ENCODE peak calls at places on chromosomes 3 and 15, in nine cellular contexts. G is endodermal cell; K is activated CD4-positive, alpha-beta T cell treated with anti-CD3 and anti-CD28 coated beads for 24 hours; M is heart left ventricle; L is aorta; I is CD8-positive, alpha-beta memory T cell; U is ELF-1; Y is IMR-90; R is NCI-H524 treated with DMSO at 0.1 percent for 48 hours. C is an unnamed sample.

GRCh38 chr3:13051066-13051465 is 22.2 kb downstream of the IQSEC1 start:
- DNase-seq in M (no peak), U (peak), Y (no peak), K (no peak), R (no peak), L (no peak), I (no peak), G (peak), C (peak)

GRCh38 chr3:192802957-192803899 is 75.9 kb upstream of the FGF12 start:
- DNase-seq in Y (peak), G (no peak), K (no peak), U (peak), M (no peak), R (peak), I (no peak), L (no peak), C (peak)

GRCh38 chr15:99446565-99447496 is 119.0 kb upstream of the MEF2A start:
- DNase-seq in K (no peak), I (no peak), M (no peak), Y (no peak), G (peak), L (peak), R (peak), U (no peak), C (peak)

GRCh38 chr3:191070762-191071365 is 128.2 kb upstream of the OSTN start:
- DNase-seq in R (no peak), U (no peak), M (no peak), G (no peak), Y (peak), I (no peak), K (no peak), L (no peak), C (no peak)

GRCh38 chr15:41971089-41971892 is 1.1 kb downstream of the EHD4 start:
- DNase-seq in R (no peak), U (peak), Y (peak), K (peak), I (peak), G (peak), L (peak), M (peak), C (peak)

GRCh38 chr3:107899996-107900651 is 190.7 kb downstream of the CD47 start:
- DNase-seq in M (no peak), L (no peak), G (no peak), Y (peak), I (no peak), U (no peak), R (no peak), K (no peak), C (no peak)

GRCh38 chr3:8767667-8768363 is 1.6 kb downstream of the OXTR start:
- DNase-seq in Y (no peak), G (peak), K (peak), I (no peak), L (no peak), M (no peak), U (peak), R (peak), C (peak)

GRCh38 chr3:189316296-189317019 is 144.7 kb downstream of the TPRG1 start:
- DNase-seq in K (no peak), U (peak), L (no peak), G (peak), Y (no peak), R (peak), M (no peak), I (no peak), C (no peak)

GRCh38 chr3:20361000-20361399 is 175.0 kb upstream of the SGO1 start:
- DNase-seq in L (no peak), G (no peak), U (no peak), K (no peak), R (no peak), Y (no peak), I (no peak), M (no peak), C (no peak)

GRCh38 chr3:156474560-156475389 is 80.1 kb downstream of the SSR3 start:
- DNase-seq in K (no peak), I (no peak), R (no peak), Y (no peak), L (no peak), M (no peak), G (peak), U (peak), C (peak)

GRCh38 chr3:27357665-27358258 is 11.4 kb downstream of the NEK10 start:
- DNase-seq in K (peak), I (peak), R (no peak), U (peak), L (no peak), G (peak), Y (peak), M (peak), C (peak)

GRCh38 chr3:177332955-177333354 is 135.7 kb upstream of the TBL1XR1 start:
- DNase-seq in U (no peak), K (no peak), L (no peak), Y (no peak), G (no peak), I (no peak), R (no peak), M (no peak), C (no peak)

GRCh38 chr15:99434506-99435137 is 131.2 kb upstream of the MEF2A start:
- DNase-seq in L (peak), M (no peak), Y (no peak), G (peak), I (no peak), U (no peak), K (no peak), R (no peak), C (no peak)

GRCh38 chr3:15099364-15100098 is 583 bp upstream of the RBSN start:
- DNase-seq in Y (no peak), U (no peak), R (no peak), M (no peak), I (no peak), K (no peak), G (no peak), L (no peak), C (peak)

GRCh38 chr15:25768271-25768670 is 94.9 kb downstream of the ATP10A start:
- DNase-seq in Y (no peak), M (no peak), L (peak), I (no peak), G (no peak), K (no peak), U (no peak), R (no peak), C (peak)

GRCh38 chr15:39338251-39338650 is 242.6 kb upstream of the THBS1 start:
- DNase-seq in R (no peak), G (no peak), K (no peak), L (no peak), Y (no peak), U (no peak), I (no peak), M (no peak), C (no peak)

GRCh38 chr15:39919740-39920509 is at the start of gene GPR176:
- DNase-seq in U (peak), R (no peak), I (peak), G (peak), Y (peak), L (peak), M (peak), K (peak), C (peak)

C was measured in H7.